ENCODE peak calls at places on chromosomes 2 and 18, in ten cellular contexts. E, I, A, M, W, S, J, T, C and V are unnamed samples.

GRCh38 chr2:240353086-240353798 is 82.2 kb upstream of the GPC1 start:
- DNase-seq in I (no peak), E (peak; percentile 35), M (peak; percentile 34), T (no peak), S (no peak), A (peak; percentile 63), J (no peak), C (no peak), W (no peak), V (no peak)

GRCh38 chr2:99822487-99823218 is 319.7 kb downstream of the AFF3 start:
- DNase-seq in C (peak; percentile 63), E (no peak), W (no peak), J (no peak), S (no peak), I (no peak), T (no peak), M (no peak), A (no peak), V (no peak)

GRCh38 chr18:69622192-69622591 is 221.5 kb downstream of the DOK6 start:
- DNase-seq in C (no peak), A (no peak), M (no peak), T (no peak), I (no peak), J (no peak), E (no peak), W (no peak), S (no peak), V (no peak)

GRCh38 chr2:218962859-218963492 is 3.5 kb downstream of the CDK5R2 start:
- DNase-seq in E (no peak), A (no peak), W (peak; percentile 65), C (peak; percentile 99), I (peak; percentile 67), M (peak; percentile 93), S (peak; percentile 5), J (peak; percentile 99), T (peak; percentile 14), V (no peak)

GRCh38 chr2:225310745-225311144 is 88.8 kb upstream of the NYAP2 start:
- DNase-seq in A (no peak), E (no peak), I (no peak), W (no peak), M (no peak), T (no peak), S (no peak), J (no peak), C (no peak), V (no peak)

GRCh38 chr2:164150601-164151000 is 414.8 kb upstream of the FIGN start:
- DNase-seq in I (no peak), J (peak; percentile 35), A (no peak), C (no peak), W (peak; percentile 76), S (no peak), T (no peak), E (no peak), M (no peak), V (no peak)

GRCh38 chr2:120683081-120683480 is 52.6 kb upstream of the GLI2 start:
- DNase-seq in A (peak; percentile 26), J (no peak), T (no peak), S (no peak), I (peak; percentile 4), W (no peak), C (no peak), M (no peak), E (no peak), V (no peak)

GRCh38 chr2:40434638-40435296 is 17.1 kb downstream of the SLC8A1 start:
- DNase-seq in S (peak; percentile 80), M (no peak), T (peak; percentile 90), C (no peak), J (peak; percentile 95), A (no peak), I (no peak), E (no peak), W (peak; percentile 91), V (peak; percentile 96)

GRCh38 chr2:64636105-64636873 is 17.4 kb downstream of the SERTAD2 start:
- DNase-seq in S (no peak), I (peak; percentile 64), C (no peak), W (no peak), T (no peak), A (peak; percentile 40), E (no peak), J (no peak), M (no peak), V (no peak)

GRCh38 chr2:101559576-101559975 is 84.7 kb upstream of the RFX8 start:
- DNase-seq in A (no peak), C (no peak), I (no peak), M (no peak), J (peak; percentile 69), S (no peak), W (no peak), E (no peak), T (peak; percentile 9), V (no peak)

GRCh38 chr2:96533292-96534073 is 3.1 kb upstream of the ARID5A start:
- DNase-seq in A (peak; percentile 94), W (peak; percentile 78), S (no peak), I (peak; percentile 82), T (no peak), E (peak; percentile 76), M (peak; percentile 56), J (peak; percentile 85), C (peak; percentile 54), V (peak; percentile 73)

GRCh38 chr2:25320077-25320476 is 21.6 kb downstream of the DNMT3A start:
- DNase-seq in I (no peak), W (no peak), A (no peak), S (no peak), C (no peak), M (no peak), E (no peak), J (no peak), T (no peak), V (no peak)

GRCh38 chr2:130152816-130153595 is 8.1 kb upstream of the CCDC74B start:
- DNase-seq in W (no peak), A (no peak), S (no peak), I (no peak), J (no peak), E (no peak), M (no peak), C (no peak), T (no peak), V (no peak)

GRCh38 chr2:128467321-128467901 is 148.7 kb upstream of the HS6ST1 start:
- DNase-seq in M (no peak), T (no peak), E (no peak), A (no peak), W (no peak), S (no peak), J (no peak), I (no peak), C (peak; percentile 29), V (no peak)

GRCh38 chr2:8119782-8120551 is 561.9 kb upstream of the ID2 start:
- DNase-seq in W (peak; percentile 75), I (no peak), T (no peak), S (peak; percentile 32), E (no peak), M (no peak), C (no peak), J (peak; percentile 74), A (no peak), V (no peak)

GRCh38 chr2:8121826-8122505 is 559.9 kb upstream of the ID2 start:
- DNase-seq in T (no peak), W (peak; percentile 37), S (no peak), I (no peak), J (peak; percentile 30), C (no peak), E (no peak), M (no peak), A (no peak), V (no peak)

GRCh38 chr2:8120979-8121825 is 560.7 kb upstream of the ID2 start:
- DNase-seq in T (no peak), M (no peak), J (peak; percentile 69), I (no peak), A (no peak), S (no peak), E (no peak), W (no peak), C (no peak), V (no peak)

GRCh38 chr2:8116661-8117060 is 565.2 kb upstream of the ID2 start:
- DNase-seq in S (no peak), M (no peak), J (no peak), T (no peak), E (no peak), C (no peak), W (no peak), A (no peak), I (no peak), V (no peak)

GRCh38 chr2:8118940-8119781 is 562.7 kb upstream of the ID2 start:
- DNase-seq in J (no peak), W (no peak), T (no peak), S (no peak), I (no peak), M (no peak), E (no peak), A (no peak), C (no peak), V (no peak)
- TF ChIP-seq CTCF in J (no peak), W (no peak), T (no peak), S (no peak), I (no peak), M (no peak), E (no peak), A (no peak), C (no peak), V (no peak)

DNA sequence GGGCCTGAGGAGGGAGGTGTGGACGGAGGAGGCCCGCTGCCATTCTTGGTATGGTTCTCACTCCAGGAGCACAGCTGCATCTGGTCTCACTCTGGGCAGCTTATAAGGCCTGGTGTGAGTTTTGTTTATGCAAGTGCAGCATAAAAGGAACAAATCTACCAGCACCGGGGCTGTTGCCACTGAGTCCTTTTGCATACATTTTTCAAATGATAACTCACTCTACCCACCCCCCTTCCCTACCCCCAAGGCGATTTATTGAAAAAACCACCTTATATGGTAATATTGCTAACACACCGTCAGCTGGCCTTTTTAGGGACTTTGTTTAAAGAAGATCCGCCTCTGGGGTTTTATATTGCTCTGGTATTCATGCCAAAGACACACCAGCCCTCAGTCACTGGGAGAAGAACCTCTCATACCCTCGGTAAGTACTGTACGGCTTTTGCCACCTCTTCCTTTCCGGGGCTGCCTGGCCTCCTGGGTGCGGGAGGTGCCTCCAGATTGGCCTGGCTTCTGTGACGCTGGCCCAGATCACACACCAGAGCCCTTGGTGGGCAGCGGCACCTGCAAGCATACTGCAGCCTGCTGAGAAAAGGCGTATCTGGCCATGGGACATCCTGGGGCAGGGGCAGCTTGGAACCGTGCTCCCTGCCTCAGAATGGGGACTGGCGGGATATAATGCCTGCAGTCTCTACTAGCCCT is at the start of gene ACTG2:
- DNase-seq in M (no peak), W (no peak), C (no peak), A (peak; percentile 94), T (peak; percentile 22), I (no peak), J (no peak), S (no peak), E (no peak), V (no peak)
- H3K4me3 ChIP-seq in M (no peak within 1 kb of the TSS), W (no peak within 1 kb of the TSS), C (no peak within 1 kb of the TSS), A (peak within 1 kb of the TSS; percentile 79), T (peak within 1 kb of the TSS; percentile 26), I (peak within 1 kb of the TSS; percentile 17), J (no peak within 1 kb of the TSS), S (no peak within 1 kb of the TSS), E (no peak within 1 kb of the TSS), V (no peak within 1 kb of the TSS)

GRCh38 chr2:1613731-1614354 is 130.5 kb downstream of the PXDN start:
- DNase-seq in J (peak; percentile 54), E (no peak), M (no peak), I (no peak), S (no peak), T (peak; percentile 78), W (peak; percentile 90), C (peak; percentile 85), A (no peak), V (no peak)
- TF ChIP-seq CTCF in J (peak; percentile 28), E (no peak), M (no peak), I (no peak), S (no peak), T (peak; percentile 45), W (peak; percentile 25), C (no peak), A (no peak), V (peak; percentile 7)

GRCh38 chr2:153287109-153287801 is 191.3 kb downstream of the RPRM start:
- DNase-seq in S (no peak), W (no peak), C (peak; percentile 93), T (no peak), E (no peak), M (no peak), J (peak; percentile 0), A (no peak), I (no peak), V (no peak)
- H3K4me3 ChIP-seq in S (peak overlapping the region; percentile 11), W (no peak overlapping the region), C (peak overlapping the region; percentile 25), T (no peak overlapping the region), E (no peak overlapping the region), M (no peak overlapping the region), J (no peak overlapping the region), A (no peak overlapping the region), I (no peak overlapping the region), V (no peak overlapping the region)